ENCODE peak calls at places on chromosomes 5 and 9, in five cellular contexts. T is neuronal stem cell; E is astrocyte; K is breast epithelium; H is effector memory CD4-positive, alpha-beta T cell. C is an unnamed sample.
A peak's percentile ranks its signal among the peaks of the same experiment; 100 is the strongest.

GRCh38 chr5:27020965-27021364 is 17.4 kb downstream of the CDH9 start:
- DNase-seq in T (no peak), E (peak; percentile 2), K (no peak), H (no peak), C (no peak)

GRCh38 chr9:72864327-72864726 is 88.5 kb downstream of the ALDH1A1 start:
- DNase-seq in T (no peak), E (no peak), K (no peak), H (no peak), C (no peak)

GRCh38 chr9:131827821-131828369 is 88.0 kb upstream of the RAPGEF1 start:
- DNase-seq in T (no peak), E (no peak), K (no peak), H (no peak), C (no peak)

GRCh38 chr5:31954091-31954490 is 220.0 kb downstream of the GOLPH3 start:
- DNase-seq in T (no peak), E (no peak), K (no peak), H (no peak), C (no peak)

GRCh38 chr5:116032094-116032517 is at the start of gene ARL14EPL:
- DNase-seq in T (no peak), E (peak; percentile 88), K (no peak), H (no peak), C (peak; percentile 9)

GRCh38 chr9:120882935-120883607 is 6.1 kb upstream of the PHF19 start:
- DNase-seq in T (no peak), E (no peak), K (no peak), H (no peak), C (no peak)

GRCh38 chr5:170353011-170353890 is 35.9 kb downstream of the KCNMB1 start:
- DNase-seq in T (no peak), E (no peak), K (no peak), H (no peak), C (no peak)

GRCh38 chr9:77789891-77790290 is 141.8 kb upstream of the GNA14 start:
- DNase-seq in T (no peak), E (no peak), K (no peak), H (no peak), C (no peak)

GRCh38 chr5:93924628-93925027 is 183.2 kb upstream of the POU5F2 start:
- DNase-seq in T (no peak), E (peak; percentile 46), K (no peak), H (no peak), C (no peak)

GRCh38 chr5:72587909-72588308 is 80.7 kb upstream of the ZNF366 start:
- DNase-seq in T (no peak), E (no peak), K (no peak), H (no peak), C (no peak)

GRCh38 chr9:122536138-122536537 is 9.0 kb upstream of the OR1N1 start:
- DNase-seq in T (no peak), E (no peak), K (no peak), H (no peak), C (no peak)

GRCh38 chr9:68775003-68775730 is 70.1 kb downstream of the PIP5K1B start:
- DNase-seq in T (no peak), E (no peak), K (no peak), H (no peak), C (no peak)

GRCh38 chr5:76583163-76584047 is 39.8 kb downstream of the F2RL2 start:
- DNase-seq in T (no peak), E (no peak), K (no peak), H (no peak), C (no peak)

GRCh38 chr5:158492850-158493249 is 606.9 kb downstream of the EBF1 start:
- DNase-seq in T (no peak), E (peak; percentile 61), K (no peak), H (no peak), C (no peak)

GRCh38 chr5:42268630-42269029 is 154.6 kb upstream of the GHR start:
- DNase-seq in T (no peak), E (peak; percentile 14), K (no peak), H (no peak), C (no peak)

GRCh38 chr5:123810253-123810652 is 298.3 kb downstream of the CSNK1G3 start:
- DNase-seq in T (no peak), E (no peak), K (no peak), H (no peak), C (no peak)

GRCh38 chr5:146718628-146719027 is 159.9 kb downstream of the PPP2R2B start:
- DNase-seq in T (no peak), E (no peak), K (no peak), H (no peak), C (no peak)

GRCh38 chr5:162187371-162187770 is 119.8 kb downstream of the GABRG2 start:
- DNase-seq in T (no peak), E (no peak), K (no peak), H (no peak), C (no peak)

GRCh38 chr5:16606628-16607027 is 10.2 kb downstream of the RETREG1 start:
- DNase-seq in T (no peak), E (no peak), K (no peak), H (no peak), C (no peak)

GRCh38 chr5:122236270-122236669 is 75.8 kb upstream of the SNCAIP start:
- DNase-seq in T (no peak), E (no peak), K (no peak), H (no peak), C (no peak)

GRCh38 chr5:108339220-108339619 is 42.7 kb downstream of the FBXL17 start:
- DNase-seq in T (no peak), E (peak; percentile 15), K (no peak), H (no peak), C (no peak)

GRCh38 chr9:119003218-119003617 is 366.0 kb downstream of the BRINP1 start:
- DNase-seq in T (no peak), E (peak; percentile 91), K (no peak), H (no peak), C (no peak)

GRCh38 chr5:178394074-178394473 is 161.5 kb upstream of the PHYKPL start:
- DNase-seq in T (no peak), E (no peak), K (no peak), H (no peak), C (no peak)

GRCh38 chr9:70789086-70789485 is 332.3 kb downstream of the TRPM3 start:
- DNase-seq in T (no peak), E (no peak), K (no peak), H (no peak), C (no peak)

GRCh38 chr5:142512041-142512679 is 173.7 kb downstream of the FGF1 start:
- DNase-seq in T (no peak), E (no peak), K (no peak), H (no peak), C (no peak)

GRCh38 chr5:118553662-118554061 is 434.7 kb downstream of the DTWD2 start:
- DNase-seq in T (no peak), E (peak; percentile 86), K (no peak), H (no peak), C (no peak)

GRCh38 chr5:170769898-170770416 is 13.6 kb upstream of the GABRP start:
- DNase-seq in T (no peak), E (no peak), K (no peak), H (no peak), C (no peak)

GRCh38 chr9:18499987-18500386 is 26.0 kb downstream of the ADAMTSL1 start:
- DNase-seq in T (no peak), E (peak; percentile 78), K (no peak), H (no peak), C (no peak)

GRCh38 chr9:18502546-18502945 is 28.6 kb downstream of the ADAMTSL1 start:
- DNase-seq in T (no peak), E (no peak), K (no peak), H (no peak), C (no peak)

GRCh38 chr9:18496586-18496985 is 22.6 kb downstream of the ADAMTSL1 start:
- DNase-seq in T (no peak), E (no peak), K (no peak), H (no peak), C (no peak)

GRCh38 chr9:18495065-18495464 is 21.1 kb downstream of the ADAMTSL1 start:
- DNase-seq in T (no peak), E (no peak), K (no peak), H (no peak), C (no peak)

DNA sequence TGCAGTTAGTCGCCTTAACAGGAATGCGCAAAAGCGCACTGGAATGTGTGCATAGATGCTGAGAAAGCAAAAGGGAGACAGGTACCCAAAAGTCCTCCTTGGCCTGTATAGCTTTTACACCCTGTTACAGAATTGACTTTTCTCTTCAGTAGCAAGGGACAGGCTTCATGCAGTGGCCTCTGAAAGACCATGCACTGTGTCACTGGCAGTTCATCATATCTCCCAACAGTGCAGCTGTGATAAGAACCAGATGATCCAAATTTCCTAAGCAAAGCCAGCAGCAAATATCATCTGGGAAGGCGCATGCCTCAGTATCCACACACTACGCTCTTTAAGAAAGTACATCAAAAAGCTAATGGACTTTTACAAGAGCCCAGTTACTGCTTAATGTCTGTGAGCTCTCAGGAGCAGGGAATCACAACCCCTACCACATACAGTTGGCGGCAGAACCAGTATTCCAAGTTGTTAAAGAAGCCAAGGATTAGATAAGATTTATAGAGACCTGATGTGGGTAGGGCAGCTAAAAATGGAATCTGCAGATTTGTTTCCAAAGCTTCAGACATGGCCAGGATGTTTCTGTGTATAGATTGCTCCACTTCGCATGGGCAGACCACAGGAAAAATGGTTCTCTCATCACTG is 25.1 kb downstream of the ADAMTSL1 start:
- DNase-seq in T (no peak), E (no peak), K (no peak), H (no peak), C (no peak)
- H3K36me3 ChIP-seq in T (no peaks in the 10 kb centered on the region), E (no peaks in the 10 kb centered on the region), K (no peaks in the 10 kb centered on the region), H (no peaks in the 10 kb centered on the region), C (no peaks in the 10 kb centered on the region)

DNA sequence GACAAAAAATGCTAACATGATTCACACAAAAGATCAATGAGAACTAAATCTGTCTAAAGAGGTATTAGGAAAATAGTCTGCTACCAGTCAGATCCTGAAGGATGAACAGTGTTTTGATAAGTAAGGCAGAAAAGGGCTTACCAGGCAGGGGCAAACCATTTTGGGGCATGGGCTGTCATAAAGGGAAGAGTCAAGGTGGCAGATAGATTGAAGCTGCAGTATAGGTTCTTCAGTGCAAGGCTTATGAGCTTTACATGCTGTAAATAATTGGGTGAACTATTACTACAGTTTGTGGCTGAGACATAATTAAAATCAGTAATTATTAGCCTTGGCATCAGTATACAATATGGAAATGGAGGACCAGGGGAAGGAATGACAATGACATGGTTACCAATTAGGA is 21.8 kb downstream of the CSNK1A1 start:
- DNase-seq in T (no peak), E (no peak), K (no peak), H (no peak), C (no peak)
- H3K4me1 ChIP-seq in T (peaks cover 1% of the 10 kb centered on the region), E (peaks cover 3% of the 10 kb centered on the region), K (no peaks in the 10 kb centered on the region), H (peaks cover 3% of the 10 kb centered on the region), C (no peaks in the 10 kb centered on the region)

DNA sequence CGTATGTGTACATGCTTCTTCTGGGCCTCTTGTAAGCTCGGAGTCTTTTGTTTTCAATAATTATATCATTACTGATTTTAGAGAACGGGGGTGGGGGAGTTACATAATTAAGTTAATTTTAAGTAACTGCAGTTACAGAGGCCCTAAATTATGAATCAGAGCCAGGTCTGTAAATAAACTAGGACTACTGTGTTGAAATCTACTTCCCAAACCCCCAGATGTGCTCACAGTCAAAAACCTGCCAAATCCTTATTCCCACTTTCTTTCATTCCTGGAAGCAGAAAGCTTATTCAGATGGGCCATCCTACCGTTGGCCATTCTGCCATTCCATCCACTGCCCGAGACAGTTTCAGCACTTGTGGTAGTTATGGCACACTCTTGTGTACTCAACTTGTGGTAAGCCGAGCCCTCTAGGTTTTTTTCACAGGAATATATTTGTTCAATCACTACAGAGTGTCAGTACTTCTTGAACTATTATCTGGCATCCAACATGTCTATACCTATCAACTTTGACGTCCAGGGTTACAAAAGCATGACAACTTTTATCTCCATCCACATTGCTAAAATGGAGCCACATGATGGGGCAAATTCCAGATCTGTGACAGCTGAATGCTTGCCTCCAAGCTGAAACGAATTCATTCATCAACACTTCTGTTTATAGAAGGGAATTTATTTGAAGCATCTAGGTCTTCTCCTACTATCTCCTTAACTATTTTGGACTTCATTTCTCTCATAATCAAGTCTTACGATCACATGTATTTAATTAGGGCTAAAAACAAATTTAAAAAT is 37.8 kb downstream of the GLRX start:
- DNase-seq in T (no peak), E (no peak), K (no peak), H (no peak), C (no peak)
- H3K36me3 ChIP-seq in T (no peaks in the 10 kb centered on the region), E (peaks cover 26% of the 10 kb centered on the region), K (no peaks in the 10 kb centered on the region), H (no peaks in the 10 kb centered on the region), C (no peaks in the 10 kb centered on the region)

GRCh38 chr9:136146126-136147037 is 27.7 kb upstream of the TMEM250 start:
- DNase-seq in T (no peak), E (no peak), K (no peak), H (no peak), C (no peak)
- H3K4me1 ChIP-seq in T (peaks cover 11% of the 10 kb centered on the region), E (no peaks in the 10 kb centered on the region), K (no peaks in the 10 kb centered on the region), H (no peaks in the 10 kb centered on the region), C (peaks cover 12% of the 10 kb centered on the region)

C was measured in iPS DF 6.9.